ENCODE peak calls at places on chromosomes 16 and 17, in nine cellular contexts. Y, J, D, V, W, S, N, P and F are unnamed samples.

GRCh38 chr16:75679366-75679765 is 2.6 kb upstream of the CPHXL2 start:
- DNase-seq in Y (no peak), J (no peak), D (no peak), V (peak), W (no peak), S (no peak), N (no peak), P (no peak), F (no peak)

GRCh38 chr16:73064996-73065349 is 17.0 kb upstream of the ZFHX3 start:
- DNase-seq in Y (no peak), J (no peak), D (no peak), V (no peak), W (no peak), S (no peak), N (no peak), P (no peak), F (no peak)

GRCh38 chr16:85930321-85930720 is 31.4 kb downstream of the IRF8 start:
- DNase-seq in Y (no peak), J (no peak), D (no peak), V (no peak), W (no peak), S (no peak), N (no peak), P (no peak), F (no peak)

GRCh38 chr16:85767569-85767968 is 16.7 kb upstream of the C16orf74 start:
- DNase-seq in Y (no peak), J (no peak), D (no peak), V (peak), W (no peak), S (no peak), N (no peak), P (no peak), F (no peak)

GRCh38 chr17:76673729-76674128 is 30.2 kb upstream of the ST6GALNAC1 start:
- DNase-seq in Y (no peak), J (no peak), D (peak), V (no peak), W (no peak), S (no peak), N (no peak), P (no peak), F (no peak)

GRCh38 chr17:78252111-78252634 is 20.7 kb downstream of the TMEM235 start:
- DNase-seq in Y (no peak), J (peak), D (no peak), V (no peak), W (peak), S (no peak), N (no peak), P (no peak), F (peak)

GRCh38 chr16:1543085-1543896 is 9.8 kb downstream of the TMEM204 start:
- DNase-seq in Y (no peak), J (no peak), D (peak), V (peak), W (peak), S (peak), N (peak), P (no peak), F (peak)

GRCh38 chr17:28482551-28483199 is 9.2 kb downstream of the SLC13A2 start:
- DNase-seq in Y (no peak), J (no peak), D (no peak), V (no peak), W (no peak), S (no peak), N (no peak), P (no peak), F (no peak)

GRCh38 chr16:47045023-47045422 is 71.5 kb upstream of the DNAJA2 start:
- DNase-seq in Y (no peak), J (no peak), D (no peak), V (peak), W (no peak), S (no peak), N (no peak), P (no peak), F (no peak)

GRCh38 chr17:66098040-66098439 is 93.9 kb downstream of the CEP112 start:
- DNase-seq in Y (no peak), J (no peak), D (no peak), V (peak), W (no peak), S (no peak), N (no peak), P (no peak), F (no peak)

GRCh38 chr16:25012525-25012991 is 2.6 kb downstream of the ARHGAP17 start:
- DNase-seq in Y (no peak), J (no peak), D (no peak), V (peak), W (no peak), S (no peak), N (no peak), P (no peak), F (peak)

GRCh38 chr17:69430488-69430887 is 16.0 kb downstream of the MAP2K6 start:
- DNase-seq in Y (no peak), J (no peak), D (no peak), V (peak), W (no peak), S (no peak), N (no peak), P (no peak), F (no peak)

GRCh38 chr17:33436321-33436720 is 143.2 kb upstream of the ASIC2 start:
- DNase-seq in Y (no peak), J (no peak), D (no peak), V (peak), W (no peak), S (no peak), N (no peak), P (no peak), F (no peak)

GRCh38 chr16:2162676-2163118 is 7.1 kb downstream of the TRAF7 start:
- DNase-seq in Y (no peak), J (no peak), D (no peak), V (no peak), W (no peak), S (no peak), N (no peak), P (no peak), F (no peak)

GRCh38 chr17:80862978-80863377 is 128.7 kb upstream of the CHMP6 start:
- DNase-seq in Y (no peak), J (no peak), D (no peak), V (no peak), W (no peak), S (no peak), N (no peak), P (no peak), F (no peak)

GRCh38 chr17:58532555-58532951 is 18.1 kb upstream of the MTMR4 start:
- DNase-seq in Y (no peak), J (no peak), D (no peak), V (no peak), W (no peak), S (no peak), N (no peak), P (no peak), F (no peak)

GRCh38 chr16:89845417-89845816 is 17.1 kb downstream of the SPIRE2 start:
- DNase-seq in Y (no peak), J (peak), D (peak), V (no peak), W (peak), S (no peak), N (no peak), P (no peak), F (peak)
- TF ChIP-seq CTCF in Y (no peak), J (no peak), D (no peak), V (no peak), W (peak), S (no peak), N (no peak), P (no peak), F (no peak)

GRCh38 chr17:74678541-74678940 is 34.2 kb downstream of the CD300LF start:
- DNase-seq in Y (no peak), J (no peak), D (no peak), V (no peak), W (no peak), S (no peak), N (no peak), P (no peak), F (no peak)

GRCh38 chr17:74682028-74682427 is 30.7 kb downstream of the CD300LF start:
- DNase-seq in Y (no peak), J (no peak), D (no peak), V (no peak), W (no peak), S (no peak), N (no peak), P (no peak), F (no peak)

GRCh38 chr17:74680941-74681340 is 31.8 kb downstream of the CD300LF start:
- DNase-seq in Y (no peak), J (no peak), D (no peak), V (no peak), W (no peak), S (no peak), N (no peak), P (no peak), F (no peak)

GRCh38 chr17:74682442-74683190 is 30.1 kb downstream of the CD300LF start:
- DNase-seq in Y (no peak), J (no peak), D (no peak), V (no peak), W (no peak), S (no peak), N (no peak), P (no peak), F (no peak)

DNA sequence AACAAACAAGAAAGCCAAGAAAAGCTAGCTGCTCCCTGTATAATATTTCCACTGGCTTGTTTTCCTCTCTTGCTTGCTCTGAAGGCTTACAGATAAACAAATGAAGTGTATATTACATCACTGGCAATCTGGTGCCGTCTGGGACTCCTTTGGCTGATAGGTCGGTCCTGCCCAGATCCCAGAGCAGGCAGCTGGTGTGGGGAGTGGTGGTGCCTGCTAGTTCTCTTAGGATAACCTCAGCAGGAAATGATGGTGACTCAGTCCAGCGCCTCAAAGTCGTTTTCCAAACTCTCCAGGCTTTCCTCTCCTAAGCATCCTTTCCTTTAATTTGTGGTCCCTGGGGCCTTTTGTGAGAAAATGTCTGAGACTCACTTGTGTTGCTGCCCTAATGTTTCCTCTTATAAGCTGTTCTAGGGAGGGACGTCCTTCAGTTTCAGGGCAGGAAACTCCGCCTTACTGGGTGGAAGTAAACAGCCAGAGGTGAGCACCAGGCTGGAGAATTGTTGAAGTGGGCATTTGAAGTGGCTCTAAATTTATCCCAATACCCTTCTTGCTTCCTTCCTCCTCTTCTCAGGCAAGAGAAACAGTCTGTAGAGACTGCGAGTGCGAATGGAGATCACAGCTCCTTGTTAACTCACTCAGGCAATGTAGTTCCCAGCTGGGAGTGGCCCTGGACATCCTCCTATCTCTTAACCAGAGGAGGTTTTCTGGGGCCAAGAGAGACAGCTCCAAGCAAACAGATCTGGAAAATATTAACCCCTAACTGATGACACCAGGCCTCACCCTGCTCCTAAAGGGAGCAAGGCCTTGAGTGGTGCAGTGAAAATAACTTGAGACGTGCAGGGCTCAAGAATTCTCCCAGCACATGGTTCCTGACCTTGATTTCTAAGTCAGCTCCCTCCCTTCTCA is 34.9 kb downstream of the CD300LF start:
- DNase-seq in Y (no peak), J (peak), D (no peak), V (peak), W (no peak), S (no peak), N (no peak), P (no peak), F (no peak)
- TF ChIP-seq CTCF in Y (no peak), J (no peak), D (no peak), V (no peak), W (no peak), S (no peak), N (no peak), P (no peak), F (no peak)

DNA sequence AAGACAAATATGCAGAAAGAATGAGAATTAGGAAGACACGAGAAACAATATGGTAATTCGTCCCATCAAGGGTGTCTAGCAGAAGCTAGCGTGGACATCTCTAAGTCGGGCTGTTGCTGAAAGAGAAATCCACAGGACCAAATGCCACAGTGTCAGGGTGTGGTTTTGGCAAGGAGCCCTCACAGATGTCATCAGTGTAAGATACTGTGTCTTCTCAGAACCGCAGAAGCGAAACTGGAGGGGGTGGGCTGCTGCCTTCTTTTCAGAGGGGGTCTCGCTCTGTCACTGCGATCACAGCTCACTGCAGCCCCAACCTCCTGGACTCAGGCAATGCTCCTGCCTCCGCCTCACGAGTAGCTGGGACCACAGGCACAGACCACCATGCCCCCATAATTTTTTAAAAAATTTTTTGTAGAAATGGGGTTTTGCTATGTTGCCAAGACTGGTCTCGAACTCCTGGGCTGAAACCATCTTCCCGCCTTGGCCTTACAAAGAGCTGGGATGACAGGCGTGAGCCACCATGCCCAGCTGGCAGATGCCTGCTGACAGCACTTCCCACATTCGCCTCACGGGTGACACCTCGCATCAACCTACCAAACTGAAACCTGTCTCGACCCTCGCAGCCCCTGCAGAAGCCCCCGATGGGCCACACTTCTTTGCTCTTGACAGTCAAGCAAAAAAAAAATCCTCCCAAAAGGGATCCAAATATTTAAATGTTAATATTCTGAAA is 26.2 kb downstream of the TRAP1 start:
- DNase-seq in Y (no peak), J (no peak), D (no peak), V (peak), W (no peak), S (no peak), N (no peak), P (no peak), F (peak)
- TF ChIP-seq CTCF in Y (no peak), J (no peak), D (no peak), V (no peak), W (no peak), S (no peak), N (no peak), P (no peak), F (peak)

DNA sequence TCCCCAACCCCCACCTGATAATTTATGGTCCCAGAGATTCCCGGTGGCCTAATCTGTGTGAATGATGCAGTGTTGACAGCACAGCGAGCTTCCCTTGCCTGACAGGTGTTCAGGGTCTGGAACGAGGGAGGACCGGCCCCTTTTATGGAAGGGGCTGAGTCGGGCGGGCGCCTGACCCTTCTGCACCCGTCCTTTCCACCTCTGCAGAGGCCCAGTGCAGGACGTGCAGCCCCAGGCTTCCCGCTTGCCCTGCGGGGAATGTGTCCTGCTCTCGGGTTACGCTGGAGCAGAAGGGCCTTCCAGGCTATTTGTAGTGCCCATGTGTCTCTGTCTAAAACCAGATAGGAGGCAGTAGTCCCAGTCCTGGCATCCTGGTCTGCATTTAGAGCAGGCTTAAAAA is 16.2 kb downstream of the SMTNL2 start:
- DNase-seq in Y (peak), J (no peak), D (no peak), V (no peak), W (no peak), S (no peak), N (peak), P (no peak), F (no peak)
- TF ChIP-seq CTCF in Y (no peak), J (no peak), D (no peak), V (no peak), W (no peak), S (no peak), N (no peak), P (no peak), F (no peak)

GRCh38 chr16:49055824-49056545 is 225.7 kb downstream of the CBLN1 start:
- DNase-seq in Y (no peak), J (no peak), D (no peak), V (no peak), W (no peak), S (no peak), N (no peak), P (no peak), F (no peak)

GRCh38 chr16:49061315-49061714 is 220.3 kb downstream of the CBLN1 start:
- DNase-seq in Y (no peak), J (no peak), D (no peak), V (no peak), W (no peak), S (no peak), N (no peak), P (no peak), F (no peak)

GRCh38 chr16:49057391-49057790 is 224.2 kb downstream of the CBLN1 start:
- DNase-seq in Y (no peak), J (no peak), D (no peak), V (no peak), W (no peak), S (no peak), N (no peak), P (no peak), F (no peak)

GRCh38 chr16:49056546-49056945 is 225.1 kb downstream of the CBLN1 start:
- DNase-seq in Y (no peak), J (no peak), D (no peak), V (no peak), W (no peak), S (no peak), N (no peak), P (no peak), F (no peak)

GRCh38 chr16:49058382-49058781 is 223.3 kb downstream of the CBLN1 start:
- DNase-seq in Y (no peak), J (no peak), D (no peak), V (no peak), W (no peak), S (no peak), N (no peak), P (no peak), F (no peak)
- TF ChIP-seq CTCF in Y (no peak), J (no peak), D (no peak), V (no peak), W (no peak), S (no peak), N (no peak), P (no peak), F (no peak)

GRCh38 chr16:70511833-70512232 is 11.5 kb downstream of the COG4 start:
- DNase-seq in Y (no peak), J (no peak), D (no peak), V (no peak), W (no peak), S (no peak), N (no peak), P (no peak), F (no peak)

GRCh38 chr16:70512456-70512855 is 10.9 kb downstream of the COG4 start:
- DNase-seq in Y (no peak), J (no peak), D (no peak), V (peak), W (no peak), S (no peak), N (no peak), P (no peak), F (no peak)

GRCh38 chr16:70510216-70510615 is 13.1 kb downstream of the COG4 start:
- DNase-seq in Y (no peak), J (no peak), D (no peak), V (no peak), W (no peak), S (no peak), N (no peak), P (no peak), F (no peak)

GRCh38 chr16:70508752-70509151 is 14.6 kb downstream of the COG4 start:
- DNase-seq in Y (no peak), J (peak), D (peak), V (peak), W (no peak), S (no peak), N (no peak), P (no peak), F (no peak)
- TF ChIP-seq CTCF in Y (no peak), J (peak), D (no peak), V (no peak), W (peak), S (no peak), N (no peak), P (no peak), F (no peak)